ENCODE peak calls at places on chromosomes 6 and 20, in ten cellular contexts. J, K, W, N, S, U, I, P, C and B are unnamed samples.

GRCh38 chr6:113856571-113857564 is at the start of gene MARCKS:
- DNase-seq in W (peak; percentile 63), I (peak; percentile 94), K (peak; percentile 84), J (peak; percentile 79), P (peak; percentile 52), S (peak; percentile 85), N (peak; percentile 92), C (peak; percentile 75), U (peak; percentile 94), B (no peak)

GRCh38 chr6:138287144-138287955 is 69.1 kb upstream of the PBOV1 start:
- DNase-seq in N (no peak), W (no peak), P (no peak), I (no peak), K (peak; percentile 75), C (peak; percentile 58), U (peak; percentile 78), J (peak; percentile 32), S (peak; percentile 84), B (peak; percentile 41)

GRCh38 chr6:82142524-82142923 is 105.0 kb downstream of the IBTK start:
- DNase-seq in C (no peak), S (no peak), J (no peak), U (no peak), W (no peak), I (no peak), N (no peak), K (no peak), P (no peak), B (no peak)

GRCh38 chr20:15827628-15828027 is 745.6 kb downstream of the KIF16B start:
- DNase-seq in I (no peak), K (no peak), S (no peak), J (no peak), W (no peak), C (no peak), U (no peak), N (no peak), P (no peak), B (no peak)

GRCh38 chr20:1377341-1377871 is 15.4 kb downstream of the FKBP1A start:
- DNase-seq in N (no peak), K (no peak), S (no peak), W (no peak), I (no peak), U (no peak), C (no peak), J (no peak), P (no peak), B (no peak)

GRCh38 chr20:34891166-34892062 is 15.0 kb downstream of the ACSS2 start:
- DNase-seq in I (no peak), W (no peak), N (no peak), J (no peak), P (no peak), U (no peak), S (no peak), K (no peak), C (no peak), B (no peak)

GRCh38 chr6:36015666-36016065 is 8.8 kb downstream of the SLC26A8 start:
- DNase-seq in K (no peak), U (no peak), W (no peak), C (no peak), J (no peak), I (no peak), P (no peak), N (no peak), S (no peak), B (no peak)

GRCh38 chr20:9241232-9241692 is 172.4 kb downstream of the PLCB4 start:
- DNase-seq in P (no peak), U (no peak), N (no peak), I (no peak), W (no peak), S (no peak), J (no peak), K (no peak), C (no peak), B (no peak)

GRCh38 chr6:19325335-19325789 is 511.8 kb upstream of the ID4 start:
- DNase-seq in P (no peak), C (no peak), U (no peak), I (no peak), N (no peak), K (peak; percentile 47), S (no peak), W (peak; percentile 90), J (peak; percentile 72), B (no peak)

GRCh38 chr6:154951400-154952200 is 43.5 kb upstream of the TIAM2 start:
- DNase-seq in P (no peak), I (no peak), K (no peak), S (no peak), W (no peak), U (no peak), N (no peak), C (no peak), J (no peak), B (no peak)
- TF ChIP-seq POLR2AphosphoS5 in P (no peak), I (no peak), K (no peak), S (no peak), W (no peak), U (no peak), N (no peak), C (no peak), J (no peak), B (no peak)

GRCh38 chr6:37702314-37702713 is 4.6 kb upstream of the MDGA1 start:
- DNase-seq in I (no peak), K (no peak), J (no peak), U (no peak), P (no peak), C (no peak), N (no peak), S (no peak), W (no peak), B (no peak)
- TF ChIP-seq POLR2AphosphoS5 in I (no peak), K (no peak), J (no peak), U (no peak), P (no peak), C (no peak), N (no peak), S (no peak), W (no peak), B (no peak)

GRCh38 chr20:49446080-49446479 is 36.4 kb downstream of the KCNB1 start:
- DNase-seq in N (no peak), K (no peak), U (no peak), I (no peak), P (no peak), S (no peak), J (no peak), W (no peak), C (no peak), B (no peak)
- TF ChIP-seq POLR2AphosphoS5 in N (no peak), K (no peak), U (no peak), I (no peak), P (no peak), S (no peak), J (no peak), W (no peak), C (no peak), B (no peak)

DNA sequence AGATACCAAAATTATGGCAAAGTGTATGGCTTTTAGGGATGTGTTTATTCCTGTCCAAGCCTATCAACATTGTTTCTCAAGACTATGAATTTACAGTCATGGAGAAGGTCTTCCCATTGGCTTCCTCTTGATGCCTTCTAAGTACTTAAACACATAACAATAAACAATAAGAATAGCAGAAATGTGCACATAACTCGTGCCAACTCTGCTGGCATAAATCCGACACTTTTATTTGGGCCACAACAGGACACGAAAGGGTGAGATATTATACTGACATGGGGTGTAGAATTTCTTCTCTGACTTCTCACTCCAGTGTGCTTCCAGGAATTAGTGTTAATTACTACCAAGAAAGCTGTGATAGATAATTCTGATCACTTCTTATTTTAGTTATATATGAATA is 695.9 kb upstream of the SLC35B3 start:
- DNase-seq in K (no peak), I (no peak), S (no peak), U (no peak), C (no peak), W (no peak), N (no peak), J (no peak), P (no peak), B (no peak)
- TF ChIP-seq POLR2AphosphoS5 in K (no peak), I (no peak), S (no peak), U (no peak), C (no peak), W (no peak), N (no peak), J (no peak), P (no peak), B (no peak)

DNA sequence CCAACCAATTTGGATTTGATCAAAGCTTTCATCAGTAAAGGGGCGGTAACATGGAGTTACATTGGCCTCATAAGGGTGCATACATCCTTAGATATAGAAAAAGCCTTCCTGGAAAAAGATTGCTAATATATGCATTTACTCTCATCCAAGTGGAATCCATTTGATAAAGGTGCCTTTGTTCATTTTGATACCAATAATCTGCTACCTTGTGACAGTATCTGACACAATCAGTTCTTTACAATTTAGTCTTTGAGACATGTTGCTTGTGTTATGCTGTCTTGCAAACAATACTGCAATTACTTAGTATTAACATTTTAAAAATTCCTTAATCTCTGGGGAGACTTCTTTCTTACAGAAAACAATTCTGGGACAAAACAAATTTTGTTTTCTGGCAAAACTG is 654.4 kb upstream of the SLC35B3 start:
- DNase-seq in N (no peak), U (no peak), W (no peak), S (no peak), P (no peak), K (no peak), J (no peak), I (no peak), C (no peak), B (no peak)
- TF ChIP-seq POLR2AphosphoS5 in N (no peak), U (no peak), W (no peak), S (no peak), P (no peak), K (no peak), J (no peak), I (no peak), C (no peak), B (no peak)

GRCh38 chr6:5855787-5856186 is 150.9 kb downstream of the NRN1 start:
- DNase-seq in U (no peak), I (peak; percentile 27), K (no peak), W (no peak), J (no peak), N (no peak), C (no peak), P (no peak), S (no peak), B (no peak)

GRCh38 chr6:5850848-5851255 is 155.9 kb downstream of the NRN1 start:
- DNase-seq in P (peak; percentile 33), N (no peak), I (no peak), W (no peak), C (no peak), J (no peak), U (peak; percentile 97), S (no peak), K (no peak), B (no peak)

GRCh38 chr6:5846889-5847288 is 159.8 kb downstream of the NRN1 start:
- DNase-seq in N (no peak), I (no peak), W (no peak), S (no peak), C (no peak), U (no peak), J (no peak), P (no peak), K (no peak), B (no peak)

GRCh38 chr6:5854900-5855299 is 151.8 kb downstream of the NRN1 start:
- DNase-seq in W (no peak), C (no peak), P (no peak), I (no peak), J (no peak), U (peak; percentile 17), N (no peak), S (no peak), K (no peak), B (no peak)

GRCh38 chr6:5851261-5851757 is 155.4 kb downstream of the NRN1 start:
- DNase-seq in P (peak; percentile 61), U (peak; percentile 91), J (no peak), C (no peak), W (no peak), N (no peak), K (peak; percentile 26), S (peak; percentile 52), I (peak; percentile 93), B (peak; percentile 76)
- TF ChIP-seq POLR2AphosphoS5 in P (no peak), U (peak; percentile 51), J (no peak), C (no peak), W (no peak), N (no peak), K (no peak), S (no peak), I (no peak), B (no peak)